ENCODE peak calls at places on chromosomes 7 and 10, in four cellular contexts. U, O, F and K are unnamed samples.

GRCh38 chr10:103808784-103809183 is 46.6 kb downstream of the SH3PXD2A start:
- DNase-seq in F (no peak), O (no peak), U (no peak), K (no peak)

GRCh38 chr10:73819513-73820093 is 8.2 kb upstream of the NDST2 start:
- DNase-seq in O (peak; percentile 30), U (no peak), F (no peak), K (peak; percentile 46)

GRCh38 chr7:104395162-104395561 is 66.8 kb downstream of the LHFPL3 start:
- DNase-seq in F (no peak), U (no peak), O (no peak), K (no peak)

GRCh38 chr7:80153446-80153845 is 18.8 kb downstream of the GNAI1 start:
- DNase-seq in F (no peak), O (no peak), U (no peak), K (no peak)

GRCh38 chr7:41130021-41130420 is 572.9 kb downstream of the INHBA start:
- DNase-seq in U (no peak), O (no peak), F (no peak), K (no peak)

GRCh38 chr10:59830601-59831259 is 75.6 kb downstream of the CCDC6 start:
- DNase-seq in O (peak; percentile 72), U (no peak), F (peak; percentile 38), K (peak; percentile 70)

GRCh38 chr7:16357921-16358320 is 63.4 kb downstream of the CRPPA start:
- DNase-seq in U (no peak), F (no peak), O (no peak), K (no peak)

GRCh38 chr10:100874702-100875483 is 37.9 kb upstream of the SLF2 start:
- DNase-seq in F (no peak), O (no peak), U (no peak), K (no peak)

GRCh38 chr7:16136896-16137295 is 284.4 kb downstream of the CRPPA start:
- DNase-seq in O (no peak), F (no peak), U (no peak), K (no peak)

GRCh38 chr7:41628926-41629325 is 74.0 kb downstream of the INHBA start:
- DNase-seq in F (no peak), O (no peak), U (no peak), K (no peak)

GRCh38 chr10:55742487-55742886 is 618.6 kb downstream of the ZWINT start:
- DNase-seq in F (no peak), U (no peak), O (no peak), K (no peak)

GRCh38 chr7:79734158-79734557 is 280.7 kb upstream of the MAGI2 start:
- DNase-seq in U (no peak), O (no peak), F (no peak), K (no peak)

GRCh38 chr10:58502956-58503355 is 9.7 kb upstream of the BICC1 start:
- DNase-seq in U (no peak), O (no peak), F (no peak), K (no peak)

GRCh38 chr7:10708447-10708846 is 265.2 kb upstream of the PHF14 start:
- DNase-seq in U (no peak), F (peak; percentile 4), O (peak; percentile 32), K (peak; percentile 38)

GRCh38 chr10:84352251-84352842 is 24.0 kb downstream of the CCSER2 start:
- DNase-seq in F (peak; percentile 45), U (no peak), O (peak; percentile 75), K (peak; percentile 82)

GRCh38 chr10:121593267-121593666 is 5.0 kb downstream of the FGFR2 start:
- DNase-seq in U (no peak), O (no peak), F (no peak), K (no peak)

GRCh38 chr7:157795199-157795598 is 458.4 kb downstream of the DNAJB6 start:
- DNase-seq in F (no peak), O (no peak), U (no peak), K (no peak)

GRCh38 chr10:45152726-45153125 is 152.0 kb downstream of the ZNF22 start:
- DNase-seq in F (no peak), U (no peak), O (no peak), K (no peak)

GRCh38 chr7:1357601-1358271 is 101.5 kb downstream of the MICALL2 start:
- DNase-seq in O (no peak), F (no peak), U (no peak), K (no peak)
- TF ChIP-seq NR2C2 in O (no peak), F (no peak), U (no peak), K (no peak)

GRCh38 chr10:93542358-93542791 is 24.1 kb upstream of the FFAR4 start:
- DNase-seq in F (no peak), O (no peak), U (no peak), K (no peak)
- TF ChIP-seq NR2C2 in F (no peak), O (no peak), U (no peak), K (no peak)

GRCh38 chr7:46145412-46145811 is 224.3 kb upstream of the IGFBP3 start:
- DNase-seq in U (no peak), F (peak; percentile 73), O (no peak), K (peak; percentile 59)
- TF ChIP-seq NR2C2 in U (no peak), F (no peak), O (no peak), K (no peak)

DNA sequence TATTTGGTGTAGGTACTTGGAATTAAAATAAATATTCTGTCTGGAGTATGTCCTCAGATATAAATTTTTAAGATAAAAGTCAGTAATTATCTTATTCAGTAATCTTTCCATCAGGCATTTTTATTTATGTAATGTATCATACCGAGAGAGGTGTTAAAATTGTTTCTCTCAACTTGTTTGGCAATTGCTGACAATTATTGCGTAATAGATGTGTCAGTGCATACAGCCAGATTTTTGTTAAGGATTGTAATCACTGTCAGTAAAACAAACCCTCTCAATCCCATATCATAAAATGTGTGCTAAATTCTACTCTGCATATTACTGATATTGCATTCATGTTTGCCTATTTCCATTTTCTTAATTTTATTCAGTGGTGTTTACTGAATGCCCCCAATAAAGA is 69.2 kb downstream of the CNTNAP2 start:
- DNase-seq in U (no peak), O (no peak), F (no peak), K (no peak)
- TF ChIP-seq NR2C2 in U (no peak), O (no peak), F (no peak), K (no peak)

DNA sequence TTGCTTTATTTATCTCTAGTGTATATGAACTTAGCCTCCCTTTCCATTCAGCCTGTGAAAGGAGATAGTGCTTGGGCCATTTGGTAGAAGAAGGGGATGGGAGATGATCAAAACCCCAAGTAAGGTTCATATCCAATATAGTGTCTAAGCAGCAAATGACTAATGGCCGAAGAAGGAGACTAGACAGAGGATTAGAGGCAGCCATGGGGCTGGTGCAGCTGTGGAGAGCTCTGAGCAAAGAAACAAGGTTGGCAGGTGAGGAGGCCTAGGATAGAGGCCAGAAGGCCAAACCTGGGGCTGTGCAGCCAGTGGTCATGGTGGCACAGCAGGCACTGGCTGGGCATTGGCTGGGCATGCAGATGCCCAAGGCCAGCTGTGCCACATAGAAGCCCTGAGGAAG is 10.5 kb upstream of the CPA1 start:
- DNase-seq in U (no peak), F (no peak), O (no peak), K (no peak)
- TF ChIP-seq NR2C2 in U (no peak), F (no peak), O (no peak), K (no peak)

GRCh38 chr7:148537435-148537834 is 53.1 kb upstream of the C7orf33 start:
- DNase-seq in O (no peak), U (no peak), F (no peak), K (no peak)

GRCh38 chr7:148535227-148535626 is 55.3 kb upstream of the C7orf33 start:
- DNase-seq in U (no peak), F (no peak), O (peak; percentile 29), K (no peak)

GRCh38 chr7:148541891-148542504 is 48.6 kb upstream of the C7orf33 start:
- DNase-seq in O (no peak), F (no peak), U (no peak), K (no peak)

GRCh38 chr7:148543302-148543701 is 47.3 kb upstream of the C7orf33 start:
- DNase-seq in O (no peak), F (no peak), U (no peak), K (no peak)

DNA sequence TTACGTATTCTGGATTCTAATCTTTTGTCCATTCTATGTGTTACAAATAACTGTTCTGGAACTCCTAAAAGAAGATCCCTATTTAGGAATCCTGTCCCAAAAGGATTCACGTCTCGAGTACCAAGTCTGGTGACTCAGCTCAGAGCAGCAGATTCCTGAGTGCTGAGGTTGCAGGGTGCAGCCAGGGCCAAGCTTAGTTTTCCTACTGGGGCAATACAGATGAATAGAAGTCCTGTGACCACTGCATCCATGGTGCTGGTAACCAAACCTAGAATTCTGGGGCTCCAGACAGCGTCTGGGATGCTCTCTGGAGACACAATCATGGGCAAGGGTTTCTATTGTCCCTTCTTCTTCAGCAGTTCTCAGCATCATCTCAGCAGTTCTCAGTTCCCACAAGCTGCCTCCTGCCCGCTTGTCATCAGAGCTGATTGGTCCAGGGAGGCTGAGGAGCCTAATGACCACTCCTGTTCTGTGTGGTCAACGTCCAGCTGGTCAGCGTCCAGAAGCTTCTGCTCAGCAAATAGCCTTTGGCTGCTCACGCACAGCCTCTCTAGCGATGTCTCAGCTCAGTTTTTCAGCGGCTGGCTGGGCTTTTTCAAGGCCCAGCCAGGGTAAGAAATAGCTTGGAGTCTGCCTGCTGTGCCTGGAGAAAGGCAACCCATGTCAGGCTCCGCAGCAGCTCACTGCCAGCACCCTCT is 50.4 kb upstream of the C7orf33 start:
- DNase-seq in U (no peak), O (no peak), F (no peak), K (no peak)
- TF ChIP-seq NR2C2 in U (no peak), O (no peak), F (no peak), K (no peak)

GRCh38 chr10:49230004-49230403 is 41.8 kb upstream of the TMEM273 start:
- DNase-seq in U (no peak), F (no peak), O (no peak), K (no peak)
- TF ChIP-seq NR2C2 in U (no peak), F (no peak), O (no peak), K (no peak)

GRCh38 chr10:98170249-98171117 is 36.0 kb downstream of the R3HCC1L start:
- DNase-seq in O (peak; percentile 35), U (peak; percentile 19), F (peak; percentile 54), K (peak; percentile 71)
- TF ChIP-seq NR2C2 in O (no peak), U (no peak), F (no peak), K (no peak)

DNA sequence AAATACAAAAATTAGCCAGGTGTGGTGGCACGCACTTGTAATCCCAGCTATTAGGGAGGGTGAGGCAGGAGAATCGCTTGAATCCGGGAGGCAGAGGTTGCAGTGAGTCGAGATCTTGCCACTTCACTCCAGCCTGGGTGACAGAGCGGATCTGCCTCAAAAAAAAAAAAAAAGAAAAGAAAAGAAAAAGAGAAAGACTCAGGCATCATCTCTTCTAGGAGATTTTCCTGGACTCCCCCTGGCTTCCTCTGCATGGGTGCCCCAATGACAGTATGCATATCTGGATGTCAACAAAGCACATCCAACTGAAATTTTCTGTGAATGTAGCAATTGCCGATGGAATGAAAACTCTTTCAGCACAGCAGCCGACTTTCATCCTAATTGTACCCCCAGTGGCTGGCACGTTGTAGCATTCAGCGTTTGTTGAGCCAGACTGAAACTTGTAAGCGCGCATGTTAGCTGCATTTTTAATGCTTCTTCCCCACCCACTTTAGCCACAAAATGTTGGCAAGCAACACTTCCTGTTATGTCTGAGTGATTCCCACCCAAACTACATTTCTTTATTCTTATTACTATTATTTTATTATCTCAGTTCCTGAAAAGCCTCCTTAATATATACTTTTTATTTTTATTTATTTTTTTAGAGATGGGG is 70.2 kb downstream of the PRTFDC1 start:
- DNase-seq in U (peak; percentile 53), F (no peak), O (no peak), K (no peak)
- TF ChIP-seq NR2C2 in U (no peak), F (no peak), O (no peak), K (no peak)

GRCh38 chr10:78510566-78511323 is 477.1 kb downstream of the RPS24 start:
- DNase-seq in O (no peak), F (no peak), U (no peak), K (no peak)
- TF ChIP-seq NR2C2 in O (no peak), F (no peak), U (no peak), K (no peak)